ENCODE peak calls at places on chromosome 20, in seven cellular contexts. R is WERI-Rb-1; N is tibial nerve; M is dorsolateral prefrontal cortex; T is heart right ventricle; E is CD8-positive, alpha-beta T cell; V is endothelial cell. O is an unnamed sample.

GRCh38 chr20:18527836-18528235 is 20.1 kb downstream of the SEC23B start:
- DNase-seq in R (no peak), N (no peak), M (no peak), T (no peak), E (no peak), V (no peak), O (no peak)

GRCh38 chr20:19828233-19828632 is 70.2 kb downstream of the RIN2 start:
- DNase-seq in R (no peak), N (no peak), M (no peak), T (no peak), E (no peak), V (no peak), O (no peak)

GRCh38 chr20:58461899-58462298 is 53.3 kb downstream of the APCDD1L start:
- DNase-seq in R (no peak), N (no peak), M (no peak), T (no peak), E (no peak), V (no peak), O (no peak)

GRCh38 chr20:51579137-51579536 is 36.6 kb upstream of the NFATC2 start:
- DNase-seq in R (peak; percentile 13), N (no peak), M (no peak), T (no peak), E (no peak), V (no peak), O (no peak)

GRCh38 chr20:24163501-24163900 is 174.9 kb upstream of the GGTLC1 start:
- DNase-seq in R (no peak), N (no peak), M (no peak), T (no peak), E (no peak), V (no peak), O (no peak)

GRCh38 chr20:31988430-31989015 is 20.6 kb downstream of the XKR7 start:
- DNase-seq in R (no peak), N (no peak), M (no peak), T (no peak), E (no peak), V (no peak), O (no peak)

GRCh38 chr20:38369387-38369786 is 23.1 kb downstream of the LBP start:
- DNase-seq in R (no peak), N (no peak), M (no peak), T (no peak), E (no peak), V (no peak), O (no peak)

GRCh38 chr20:39338977-39339376 is 376.8 kb downstream of the DHX35 start:
- DNase-seq in R (no peak), N (no peak), M (no peak), T (peak; percentile 32), E (no peak), V (no peak), O (no peak)

GRCh38 chr20:25297141-25297905 is 49.4 kb downstream of the PYGB start:
- DNase-seq in R (no peak), N (no peak), M (no peak), T (no peak), E (no peak), V (no peak), O (no peak)

GRCh38 chr20:4470375-4470774 is 251.3 kb upstream of the PRND start:
- DNase-seq in R (no peak), N (no peak), M (no peak), T (no peak), E (no peak), V (no peak), O (no peak)

GRCh38 chr20:49510562-49511117 is 28.2 kb upstream of the KCNB1 start:
- DNase-seq in R (no peak), N (peak; percentile 67), M (no peak), T (peak; percentile 23), E (no peak), V (no peak), O (no peak)

GRCh38 chr20:63932606-63933160 is 23.5 kb downstream of the UCKL1 start:
- DNase-seq in R (no peak), N (no peak), M (no peak), T (no peak), E (no peak), V (no peak), O (no peak)

GRCh38 chr20:63934271-63935068 is 21.7 kb downstream of the UCKL1 start:
- DNase-seq in R (no peak), N (no peak), M (no peak), T (no peak), E (no peak), V (peak; percentile 54), O (no peak)

GRCh38 chr20:63937596-63937995 is 18.6 kb downstream of the UCKL1 start:
- DNase-seq in R (no peak), N (no peak), M (no peak), T (no peak), E (no peak), V (no peak), O (no peak)

GRCh38 chr20:63933646-63934045 is 22.6 kb downstream of the UCKL1 start:
- DNase-seq in R (no peak), N (no peak), M (no peak), T (no peak), E (no peak), V (no peak), O (no peak)

DNA sequence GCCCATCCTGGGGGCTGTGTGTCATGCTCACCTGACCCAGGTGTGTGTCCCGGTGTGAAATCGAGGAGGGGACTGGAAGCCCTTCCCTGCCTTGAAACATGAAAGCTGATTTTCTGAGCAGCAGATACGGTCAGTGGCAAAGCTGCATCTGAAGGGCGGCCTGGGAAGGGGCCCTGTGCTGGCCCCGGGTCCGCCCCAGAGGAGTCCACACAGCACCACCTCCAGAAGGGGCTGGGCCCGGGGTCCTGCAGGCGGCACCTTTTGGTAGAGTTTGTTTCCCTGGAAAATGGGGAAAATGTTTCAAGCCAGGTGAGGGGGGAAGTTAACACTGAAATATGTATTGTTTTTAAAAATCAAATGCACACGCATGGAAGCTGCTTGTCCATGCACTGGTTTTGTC is 20.8 kb downstream of the UCKL1 start:
- DNase-seq in R (no peak), N (no peak), M (no peak), T (no peak), E (no peak), V (no peak), O (no peak)
- TF ChIP-seq CTCF in R (no peak), N (no peak), M (no peak), T (no peak), E (no peak), V (no peak), O (no peak)

DNA sequence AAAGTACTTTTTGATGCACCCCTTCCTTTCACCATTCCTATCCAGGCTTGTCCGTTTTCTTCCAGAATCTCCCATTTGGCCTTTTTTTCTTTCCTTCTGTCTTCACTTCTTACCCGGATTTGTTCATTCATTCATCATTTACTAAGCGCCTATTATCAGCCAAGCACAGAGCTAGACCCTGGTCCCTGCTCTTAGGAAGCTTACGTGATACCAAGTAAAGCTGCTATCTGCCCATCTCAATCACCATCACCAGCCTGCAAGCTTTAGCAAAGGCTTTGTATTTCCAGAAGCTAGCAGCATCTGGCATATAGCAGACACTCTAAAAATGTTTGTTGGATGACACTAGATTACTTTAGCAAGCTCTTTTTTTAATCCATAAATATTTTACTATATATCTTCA is 4.8 kb downstream of the NDRG3 start:
- DNase-seq in R (peak; percentile 87), N (no peak), M (no peak), T (no peak), E (no peak), V (no peak), O (no peak)
- TF ChIP-seq CTCF in R (no peak), N (no peak), M (no peak), T (no peak), E (no peak), V (no peak), O (no peak)

DNA sequence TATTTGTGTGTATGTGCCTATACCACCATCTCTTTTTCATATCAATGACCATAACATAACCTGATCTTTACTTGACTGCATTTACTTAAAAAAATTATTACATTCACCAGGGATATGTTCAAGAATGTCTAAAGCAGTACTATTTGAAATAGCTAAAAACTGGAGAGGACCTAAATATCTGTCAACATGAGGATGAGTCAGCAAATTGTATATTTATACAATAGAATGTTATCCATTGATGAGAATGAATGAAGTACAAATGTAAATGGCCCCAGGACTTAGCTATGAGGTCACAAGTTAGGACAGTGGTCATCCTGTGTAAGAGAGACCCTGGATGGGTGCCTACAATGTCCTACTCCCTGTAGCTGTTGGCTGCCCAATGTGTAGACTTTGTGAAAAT is 202.2 kb downstream of the CDH26 start:
- DNase-seq in R (no peak), N (no peak), M (no peak), T (no peak), E (no peak), V (no peak), O (no peak)
- TF ChIP-seq CTCF in R (no peak), N (no peak), M (no peak), T (no peak), E (no peak), V (no peak), O (no peak)

GRCh38 chr20:35910254-35910653 is 44.0 kb downstream of the SCAND1 start:
- DNase-seq in R (no peak), N (no peak), M (no peak), T (no peak), E (no peak), V (no peak), O (no peak)

GRCh38 chr20:35917077-35917476 is 37.2 kb downstream of the SCAND1 start:
- DNase-seq in R (no peak), N (no peak), M (no peak), T (no peak), E (no peak), V (no peak), O (no peak)

GRCh38 chr20:35909796-35910195 is 44.5 kb downstream of the SCAND1 start:
- DNase-seq in R (no peak), N (no peak), M (no peak), T (no peak), E (no peak), V (no peak), O (no peak)

GRCh38 chr20:35909176-35909575 is 45.1 kb downstream of the SCAND1 start:
- DNase-seq in R (no peak), N (no peak), M (no peak), T (no peak), E (no peak), V (no peak), O (no peak)

DNA sequence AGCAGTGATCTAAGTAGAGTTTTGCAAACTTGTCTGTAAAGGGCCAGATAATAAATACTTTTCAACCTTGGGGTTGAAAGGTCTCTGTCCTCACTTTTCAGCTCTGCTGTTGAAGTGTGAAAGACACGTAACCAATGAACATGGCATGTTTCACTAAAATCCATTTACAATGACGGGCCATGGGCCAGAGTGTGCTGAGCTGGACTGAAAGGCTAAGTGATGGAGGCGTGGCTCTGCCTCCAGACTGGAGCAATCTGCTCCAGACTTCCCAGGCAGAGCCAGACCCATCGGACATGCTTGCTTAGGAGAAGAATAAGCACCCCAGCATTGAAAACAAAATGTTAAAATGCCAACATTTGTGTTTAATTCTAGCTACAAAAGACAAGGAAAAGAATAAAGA is 41.4 kb downstream of the SCAND1 start:
- DNase-seq in R (no peak), N (no peak), M (no peak), T (no peak), E (no peak), V (no peak), O (no peak)
- TF ChIP-seq CTCF in R (no peak), N (no peak), M (no peak), T (no peak), E (no peak), V (no peak), O (no peak)

GRCh38 chr20:16902657-16903056 is 154.5 kb downstream of the OTOR start:
- DNase-seq in R (no peak), N (no peak), M (no peak), T (no peak), E (no peak), V (no peak), O (no peak)

GRCh38 chr20:16904751-16905150 is 156.6 kb downstream of the OTOR start:
- DNase-seq in R (no peak), N (no peak), M (no peak), T (no peak), E (no peak), V (no peak), O (no peak)
- TF ChIP-seq CTCF in R (peak; percentile 17), N (no peak), M (no peak), T (no peak), E (no peak), V (no peak), O (no peak)